ENCODE peak calls at places on chromosomes 3 and 15, in five cellular contexts. H is K562, R is endothelial cell of umbilical vein, L is esophagus muscularis mucosa, E is A549. X is an unnamed sample.

GRCh38 chr15:70956196-70956595 is 63.6 kb downstream of the LRRC49 start:
- DNase-seq in H (no peak), L (no peak), E (no peak), R (no peak), X (no peak)

GRCh38 chr3:59464187-59464586 is 414.4 kb upstream of the CFAP20DC start:
- DNase-seq in R (no peak), E (no peak), H (no peak), L (no peak), X (no peak)

GRCh38 chr3:54557538-54558419 is 370.1 kb downstream of the LRTM1 start:
- DNase-seq in L (no peak), H (no peak), E (no peak), R (no peak), X (peak; percentile 48)

GRCh38 chr3:104916971-104917370 is 449.7 kb upstream of the ALCAM start:
- DNase-seq in E (no peak), R (peak; percentile 22), H (no peak), L (no peak), X (no peak)

GRCh38 chr3:27253831-27254230 is 115.4 kb downstream of the NEK10 start:
- DNase-seq in R (peak; percentile 46), L (no peak), E (peak; percentile 32), H (no peak), X (no peak)

GRCh38 chr3:189727898-189728297 is 96.7 kb downstream of the TP63 start:
- DNase-seq in L (no peak), R (no peak), H (no peak), E (no peak), X (no peak)

GRCh38 chr3:72277710-72278109 is 492.8 kb upstream of the PROK2 start:
- DNase-seq in H (no peak), R (no peak), L (no peak), E (no peak), X (no peak)

GRCh38 chr3:57791245-57791644 is 35.1 kb downstream of the SLMAP start:
- DNase-seq in L (no peak), R (peak; percentile 26), E (no peak), H (peak; percentile 69), X (no peak)

GRCh38 chr3:54968546-54969172 is 40.8 kb upstream of the LRTM1 start:
- DNase-seq in R (no peak), L (no peak), E (no peak), H (no peak), X (no peak)

GRCh38 chr3:110027446-110027845 is 690.1 kb upstream of the DPPA4 start:
- DNase-seq in E (no peak), L (no peak), H (no peak), R (no peak), X (no peak)

GRCh38 chr3:195885036-195885871 is 23.1 kb downstream of the TNK2 start:
- DNase-seq in R (no peak), H (peak; percentile 37), E (no peak), L (no peak), X (no peak)

GRCh38 chr15:60079210-60079609 is 75.1 kb downstream of the FOXB1 start:
- DNase-seq in L (no peak), R (no peak), E (no peak), H (no peak), X (no peak)

GRCh38 chr3:156637480-156638022 is 36.8 kb upstream of the TIPARP start:
- DNase-seq in H (no peak), L (no peak), R (no peak), E (no peak), X (no peak)

GRCh38 chr15:90376789-90377188 is 11.3 kb upstream of the IQGAP1 start:
- DNase-seq in H (no peak), L (no peak), E (no peak), R (peak; percentile 72), X (peak; percentile 71)

GRCh38 chr3:117696871-117697270 is 987.3 kb downstream of the TUSC7 start:
- DNase-seq in L (no peak), R (no peak), H (no peak), E (no peak), X (no peak)

GRCh38 chr3:19688767-19689166 is 245.2 kb downstream of the EFHB start:
- DNase-seq in E (no peak), H (no peak), L (no peak), R (no peak), X (no peak)

GRCh38 chr3:57557088-57557537 is 1.0 kb downstream of the PDE12 start:
- DNase-seq in E (peak; percentile 13), R (peak; percentile 58), L (no peak), H (peak; percentile 55), X (peak; percentile 80)

GRCh38 chr15:41967506-41968206 is 4.7 kb downstream of the EHD4 start:
- DNase-seq in R (peak; percentile 73), H (peak; percentile 21), E (no peak), L (no peak), X (peak; percentile 60)

GRCh38 chr15:51131596-51132290 is 37.0 kb upstream of the TNFAIP8L3 start:
- DNase-seq in H (no peak), L (no peak), R (no peak), E (no peak), X (no peak)

GRCh38 chr15:65466901-65467300 is 44.2 kb upstream of the IGDCC4 start:
- DNase-seq in L (no peak), R (no peak), E (no peak), H (no peak), X (no peak)

GRCh38 chr3:110327870-110328269 is 743.7 kb upstream of the NECTIN3 start:
- DNase-seq in E (no peak), H (no peak), R (peak; percentile 44), L (no peak), X (no peak)

GRCh38 chr3:129604942-129605592 is 1.4 kb downstream of the PLXND1 start:
- DNase-seq in E (no peak), L (no peak), H (no peak), R (no peak), X (no peak)

GRCh38 chr3:5001135-5001534 is 21.9 kb downstream of the BHLHE40 start:
- DNase-seq in R (no peak), H (no peak), E (no peak), L (no peak), X (peak; percentile 39)

GRCh38 chr3:78880588-78881461 is 887.0 kb downstream of the ROBO1 start:
- DNase-seq in R (no peak), H (no peak), E (no peak), L (no peak), X (no peak)

GRCh38 chr3:10026084-10026890 is at the start of gene FANCD2:
- DNase-seq in L (peak; percentile 97), E (peak; percentile 74), H (peak; percentile 96), R (peak; percentile 92), X (peak; percentile 98)

GRCh38 chr3:4656646-4657318 is 163.6 kb downstream of the ITPR1 start:
- DNase-seq in E (no peak), H (no peak), L (no peak), R (peak; percentile 57), X (no peak)

GRCh38 chr15:90463381-90463780 is 66.3 kb upstream of the CRTC3 start:
- DNase-seq in E (no peak), R (peak; percentile 93), H (no peak), L (no peak), X (no peak)

GRCh38 chr3:16543242-16543864 is 29.9 kb upstream of the RFTN1 start:
- DNase-seq in R (no peak), H (no peak), L (peak; percentile 12), E (no peak), X (no peak)

GRCh38 chr3:50466177-50466576 is 37.3 kb downstream of the CACNA2D2 start:
- DNase-seq in L (no peak), H (no peak), R (no peak), E (no peak), X (no peak)

GRCh38 chr3:88137836-88138235 is 11.9 kb upstream of the C3orf38 start:
- DNase-seq in L (no peak), E (no peak), H (no peak), R (no peak), X (no peak)

GRCh38 chr3:57903124-57903668 is 105.0 kb upstream of the FLNB start:
- DNase-seq in E (no peak), R (no peak), L (no peak), H (no peak), X (no peak)

GRCh38 chr15:69887018-69887417 is 210.7 kb downstream of the TLE3 start:
- DNase-seq in E (no peak), H (no peak), R (no peak), L (no peak), X (no peak)

GRCh38 chr3:25426408-25426807 is 1.7 kb upstream of the RARB start:
- DNase-seq in H (no peak), E (no peak), R (no peak), L (no peak), X (no peak)

GRCh38 chr15:92095691-92096090 is 242.2 kb downstream of the SLCO3A1 start:
- DNase-seq in E (no peak), H (no peak), R (no peak), L (no peak), X (no peak)

GRCh38 chr15:92087211-92087610 is 233.7 kb downstream of the SLCO3A1 start:
- DNase-seq in H (no peak), E (no peak), R (no peak), L (no peak), X (no peak)

GRCh38 chr15:92092391-92092790 is 238.9 kb downstream of the SLCO3A1 start:
- DNase-seq in R (no peak), E (no peak), L (no peak), H (no peak), X (no peak)

GRCh38 chr15:92091155-92091734 is 237.7 kb downstream of the SLCO3A1 start:
- DNase-seq in L (no peak), H (peak; percentile 64), R (peak; percentile 25), E (peak; percentile 46), X (no peak)
- TF ChIP-seq CTCF in L (peak; percentile 46), H (peak; percentile 80), R (peak; percentile 76), E (peak; percentile 65), X (no peak)

DNA sequence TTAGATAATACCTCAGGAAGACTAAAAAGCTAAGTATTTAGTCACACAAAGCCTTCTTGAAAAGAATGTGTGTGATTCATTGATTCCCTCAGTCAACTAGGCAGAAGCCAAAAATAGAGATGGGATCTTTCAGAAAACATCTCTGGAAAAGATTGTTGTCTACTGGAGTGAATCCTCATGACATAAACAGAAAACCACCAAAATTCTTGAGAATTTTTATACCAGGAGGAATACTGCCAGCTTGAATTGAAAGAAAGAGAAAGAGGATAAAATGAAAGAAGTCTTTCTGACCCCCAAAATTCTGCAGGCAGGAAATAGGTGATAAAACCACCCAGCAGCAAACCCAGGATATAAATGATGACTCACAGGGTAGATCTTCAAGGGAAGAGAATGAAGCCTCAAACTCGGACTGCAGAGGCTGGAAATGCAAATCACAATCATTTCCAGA is 363.1 kb upstream of the PLSCR5 start:
- DNase-seq in H (no peak), L (no peak), R (peak; percentile 46), E (no peak), X (no peak)
- TF ChIP-seq POLR2A in H (no peak), L (no peak), R (no peak), E (no peak), X (no peak)

GRCh38 chr3:140204271-140204984 is 269.4 kb downstream of the CLSTN2 start:
- DNase-seq in L (peak; percentile 68), R (no peak), E (no peak), H (no peak), X (no peak)
- H3K4me3 ChIP-seq in L (no peak overlapping the region), R (no peak overlapping the region), E (no peak overlapping the region), H (no peak overlapping the region), X (no peak overlapping the region)

DNA sequence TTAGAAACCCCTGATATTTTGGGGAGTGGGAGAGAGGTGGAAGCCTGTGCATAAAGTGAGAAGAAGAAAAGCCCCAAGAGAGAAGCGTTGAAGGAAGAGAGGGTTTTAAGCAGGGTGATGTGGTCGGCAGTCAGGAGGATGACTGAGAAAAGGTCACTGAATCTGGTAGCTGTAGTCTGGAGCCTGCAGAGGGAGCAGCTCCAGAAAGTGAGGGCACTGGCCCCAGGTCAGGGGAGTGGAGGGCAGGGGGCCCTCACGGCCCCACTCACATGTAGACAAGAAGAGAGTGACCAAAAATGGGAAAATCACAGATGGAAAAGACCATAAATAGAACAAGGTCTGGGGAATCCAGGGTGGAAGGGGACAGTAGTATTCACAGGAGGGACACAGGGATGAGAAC is 105.5 kb downstream of the RYK start:
- DNase-seq in E (no peak), H (no peak), L (no peak), R (no peak), X (no peak)
- TF ChIP-seq CTCF in E (no peak), H (peak; percentile 12), L (no peak), R (no peak), X (no peak)

X was measured in lower leg skin.